ENCODE peak calls at places on chromosome 15, in six cellular contexts. One of them, this sample, is unnamed. For H3K4me1, the result is how much of the 10 kb centered on the place peaks cover.

GRCh38 chr15:45448516-45448915 is 70.2 kb upstream of the GATM start:
- DNase-seq in aorta: no peak
- DNase-seq in kidney: no peak
- DNase-seq in effector memory CD4-positive, alpha-beta T cell: no peak
- DNase-seq in HCT116: no peak
- DNase-seq in tibial nerve: no peak
- DNase-seq in this sample: no peak

GRCh38 chr15:58227706-58228543 is 89.7 kb downstream of the AQP9 start:
- DNase-seq in aorta: peak
- DNase-seq in kidney: no peak
- DNase-seq in effector memory CD4-positive, alpha-beta T cell: peak
- DNase-seq in HCT116: peak
- DNase-seq in tibial nerve: peak
- DNase-seq in this sample: peak

GRCh38 chr15:31297221-31297879 is 29.3 kb upstream of the KLF13 start:
- DNase-seq in aorta: no peak
- DNase-seq in kidney: no peak
- DNase-seq in effector memory CD4-positive, alpha-beta T cell: no peak
- DNase-seq in HCT116: no peak
- DNase-seq in tibial nerve: peak
- DNase-seq in this sample: no peak

GRCh38 chr15:90845201-90845949 is 23.0 kb upstream of the FURIN start:
- DNase-seq in aorta: no peak
- DNase-seq in kidney: no peak
- DNase-seq in effector memory CD4-positive, alpha-beta T cell: no peak
- DNase-seq in HCT116: no peak
- DNase-seq in tibial nerve: no peak
- DNase-seq in this sample: no peak

GRCh38 chr15:58469432-58470353 is 37.9 kb downstream of the LIPC start:
- DNase-seq in aorta: no peak
- DNase-seq in kidney: no peak
- DNase-seq in effector memory CD4-positive, alpha-beta T cell: no peak
- DNase-seq in HCT116: peak
- DNase-seq in tibial nerve: no peak
- DNase-seq in this sample: no peak

GRCh38 chr15:92393994-92394326 is 279 bp downstream of the ST8SIA2 start:
- DNase-seq in aorta: no peak
- DNase-seq in kidney: no peak
- DNase-seq in effector memory CD4-positive, alpha-beta T cell: no peak
- DNase-seq in HCT116: no peak
- DNase-seq in tibial nerve: no peak
- DNase-seq in this sample: no peak

GRCh38 chr15:84659904-84660781 is 2.1 kb upstream of the NMB start:
- DNase-seq in aorta: no peak
- DNase-seq in kidney: no peak
- DNase-seq in effector memory CD4-positive, alpha-beta T cell: no peak
- DNase-seq in HCT116: no peak
- DNase-seq in tibial nerve: no peak
- DNase-seq in this sample: no peak

GRCh38 chr15:60932051-60932915 is 296.8 kb downstream of the RORA start:
- DNase-seq in aorta: peak
- DNase-seq in kidney: peak
- DNase-seq in effector memory CD4-positive, alpha-beta T cell: peak
- DNase-seq in HCT116: peak
- DNase-seq in tibial nerve: no peak
- DNase-seq in this sample: peak

GRCh38 chr15:83571820-83572707 is 81.9 kb upstream of the ADAMTSL3 start:
- DNase-seq in aorta: no peak
- DNase-seq in kidney: no peak
- DNase-seq in effector memory CD4-positive, alpha-beta T cell: no peak
- DNase-seq in HCT116: peak
- DNase-seq in tibial nerve: no peak
- DNase-seq in this sample: no peak

GRCh38 chr15:63891079-63891762 is 57.5 kb upstream of the HERC1 start:
- DNase-seq in aorta: peak
- DNase-seq in kidney: peak
- DNase-seq in effector memory CD4-positive, alpha-beta T cell: peak
- DNase-seq in HCT116: peak
- DNase-seq in tibial nerve: peak
- DNase-seq in this sample: peak

GRCh38 chr15:90789496-90789895 is 72.3 kb downstream of the BLM start:
- DNase-seq in aorta: no peak
- DNase-seq in kidney: no peak
- DNase-seq in effector memory CD4-positive, alpha-beta T cell: no peak
- DNase-seq in HCT116: no peak
- DNase-seq in tibial nerve: no peak
- DNase-seq in this sample: no peak

GRCh38 chr15:91694829-91695205 is 158.7 kb upstream of the SLCO3A1 start:
- DNase-seq in aorta: peak
- DNase-seq in kidney: no peak
- DNase-seq in effector memory CD4-positive, alpha-beta T cell: no peak
- DNase-seq in HCT116: no peak
- DNase-seq in tibial nerve: peak
- DNase-seq in this sample: no peak

GRCh38 chr15:80861776-80862175 is 82.6 kb downstream of the CEMIP start:
- DNase-seq in aorta: peak
- DNase-seq in kidney: no peak
- DNase-seq in effector memory CD4-positive, alpha-beta T cell: no peak
- DNase-seq in HCT116: no peak
- DNase-seq in tibial nerve: no peak
- DNase-seq in this sample: no peak

GRCh38 chr15:75666823-75667501 is 19.2 kb downstream of the SNX33 start:
- DNase-seq in aorta: peak
- DNase-seq in kidney: peak
- DNase-seq in effector memory CD4-positive, alpha-beta T cell: no peak
- DNase-seq in HCT116: peak
- DNase-seq in tibial nerve: no peak
- DNase-seq in this sample: no peak

GRCh38 chr15:45114076-45114750 is at the start of the genes DUOX2 and DUOXA2:
- DNase-seq in aorta: no peak
- DNase-seq in kidney: no peak
- DNase-seq in effector memory CD4-positive, alpha-beta T cell: no peak
- DNase-seq in HCT116: no peak
- DNase-seq in tibial nerve: no peak
- DNase-seq in this sample: no peak

GRCh38 chr15:85625856-85626255 is 168.9 kb downstream of the KLHL25 start:
- DNase-seq in aorta: no peak
- DNase-seq in kidney: no peak
- DNase-seq in effector memory CD4-positive, alpha-beta T cell: no peak
- DNase-seq in HCT116: no peak
- DNase-seq in tibial nerve: no peak
- DNase-seq in this sample: peak

GRCh38 chr15:100803158-100803440 is 76.5 kb upstream of the ALDH1A3 start:
- DNase-seq in aorta: no peak
- DNase-seq in kidney: no peak
- DNase-seq in effector memory CD4-positive, alpha-beta T cell: no peak
- DNase-seq in HCT116: no peak
- DNase-seq in tibial nerve: no peak
- DNase-seq in this sample: no peak

GRCh38 chr15:39784638-39785037 is 2.0 kb upstream of the FSIP1 start:
- DNase-seq in aorta: no peak
- DNase-seq in kidney: no peak
- DNase-seq in effector memory CD4-positive, alpha-beta T cell: no peak
- DNase-seq in HCT116: no peak
- DNase-seq in tibial nerve: no peak
- DNase-seq in this sample: no peak

GRCh38 chr15:29170496-29170895 is 99.1 kb downstream of the NSMCE3 start:
- DNase-seq in aorta: no peak
- DNase-seq in kidney: no peak
- DNase-seq in effector memory CD4-positive, alpha-beta T cell: no peak
- DNase-seq in HCT116: no peak
- DNase-seq in tibial nerve: no peak
- DNase-seq in this sample: no peak

GRCh38 chr15:68200016-68200861 is 4.9 kb downstream of the CALML4 start:
- DNase-seq in aorta: peak
- DNase-seq in kidney: peak
- DNase-seq in effector memory CD4-positive, alpha-beta T cell: no peak
- DNase-seq in HCT116: no peak
- DNase-seq in tibial nerve: no peak
- DNase-seq in this sample: no peak

GRCh38 chr15:85443593-85444328 is 63.4 kb downstream of the AKAP13 start:
- DNase-seq in aorta: no peak
- DNase-seq in kidney: no peak
- DNase-seq in effector memory CD4-positive, alpha-beta T cell: peak
- DNase-seq in HCT116: peak
- DNase-seq in tibial nerve: no peak
- DNase-seq in this sample: peak

GRCh38 chr15:78914027-78914764 is 30.6 kb downstream of the CTSH start:
- DNase-seq in aorta: peak
- DNase-seq in kidney: no peak
- DNase-seq in effector memory CD4-positive, alpha-beta T cell: no peak
- DNase-seq in HCT116: no peak
- DNase-seq in tibial nerve: peak
- DNase-seq in this sample: no peak

GRCh38 chr15:63250312-63250965 is 27.0 kb upstream of the APH1B start:
- DNase-seq in aorta: no peak
- DNase-seq in kidney: no peak
- DNase-seq in effector memory CD4-positive, alpha-beta T cell: no peak
- DNase-seq in HCT116: no peak
- DNase-seq in tibial nerve: no peak
- DNase-seq in this sample: no peak

DNA sequence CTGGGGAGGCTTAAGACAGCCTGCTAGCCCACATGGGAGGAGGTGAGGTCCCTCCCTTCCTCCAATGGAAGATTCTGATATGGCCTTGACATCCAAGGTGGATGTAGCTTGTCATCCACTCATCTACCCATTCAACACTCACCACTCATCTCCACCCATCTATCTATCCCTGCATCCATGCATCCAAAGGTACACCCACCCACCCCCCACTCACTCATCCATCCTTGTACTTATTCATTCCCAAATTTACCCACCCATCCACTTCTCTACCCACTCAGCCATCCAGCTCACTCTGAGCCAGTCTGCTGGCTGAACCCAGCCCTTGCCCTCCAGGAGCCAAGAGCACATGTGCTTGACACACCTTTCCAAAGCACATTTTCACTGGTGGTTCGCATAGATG is 189.7 kb downstream of the TLE3 start:
- DNase-seq in aorta: no peak
- DNase-seq in kidney: no peak
- DNase-seq in effector memory CD4-positive, alpha-beta T cell: no peak
- DNase-seq in HCT116: no peak
- DNase-seq in tibial nerve: no peak
- DNase-seq in this sample: no peak
- H3K4me1 ChIP-seq in aorta: under half
- H3K4me1 ChIP-seq in kidney: under half
- H3K4me1 ChIP-seq in effector memory CD4-positive, alpha-beta T cell: under half
- H3K4me1 ChIP-seq in HCT116: under half
- H3K4me1 ChIP-seq in tibial nerve: under half
- H3K4me1 ChIP-seq in this sample: under half

DNA sequence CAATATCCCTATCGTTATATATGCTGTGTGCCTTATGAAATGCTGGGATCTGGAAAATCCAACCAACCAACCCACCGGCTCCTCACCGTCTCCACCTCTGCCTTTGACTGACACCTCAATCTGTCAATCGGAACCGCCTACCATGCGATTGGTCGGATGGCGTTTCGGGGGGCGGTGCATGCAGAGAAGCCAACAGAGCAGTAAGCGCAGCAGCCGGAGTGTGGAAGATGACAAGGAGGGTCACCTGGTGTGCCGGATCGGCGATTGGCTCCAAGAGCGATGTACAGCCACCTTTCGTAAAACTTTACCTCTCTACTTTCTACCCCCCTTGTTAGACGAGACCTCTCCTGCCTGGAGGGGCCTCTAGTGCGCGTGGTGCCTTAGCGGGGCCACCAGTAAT is 6.3 kb downstream of the CLK3 start:
- DNase-seq in aorta: peak
- DNase-seq in kidney: peak
- DNase-seq in effector memory CD4-positive, alpha-beta T cell: no peak
- DNase-seq in HCT116: no peak
- DNase-seq in tibial nerve: no peak
- DNase-seq in this sample: no peak
- H3K4me1 ChIP-seq in aorta: under half
- H3K4me1 ChIP-seq in kidney: under half
- H3K4me1 ChIP-seq in effector memory CD4-positive, alpha-beta T cell: under half
- H3K4me1 ChIP-seq in HCT116: under half
- H3K4me1 ChIP-seq in tibial nerve: under half
- H3K4me1 ChIP-seq in this sample: under half

GRCh38 chr15:98850991-98851776 is 156.4 kb downstream of the PGPEP1L start:
- DNase-seq in aorta: peak
- DNase-seq in kidney: peak
- DNase-seq in effector memory CD4-positive, alpha-beta T cell: peak
- DNase-seq in HCT116: peak
- DNase-seq in tibial nerve: peak
- DNase-seq in this sample: peak

GRCh38 chr15:98855067-98855814 is 152.4 kb downstream of the PGPEP1L start:
- DNase-seq in aorta: no peak
- DNase-seq in kidney: no peak
- DNase-seq in effector memory CD4-positive, alpha-beta T cell: no peak
- DNase-seq in HCT116: no peak
- DNase-seq in tibial nerve: no peak
- DNase-seq in this sample: no peak

GRCh38 chr15:98854496-98854895 is 153.1 kb downstream of the PGPEP1L start:
- DNase-seq in aorta: peak
- DNase-seq in kidney: peak
- DNase-seq in effector memory CD4-positive, alpha-beta T cell: no peak
- DNase-seq in HCT116: no peak
- DNase-seq in tibial nerve: no peak
- DNase-seq in this sample: no peak

GRCh38 chr15:98853593-98854420 is 153.8 kb downstream of the PGPEP1L start:
- DNase-seq in aorta: no peak
- DNase-seq in kidney: peak
- DNase-seq in effector memory CD4-positive, alpha-beta T cell: no peak
- DNase-seq in HCT116: no peak
- DNase-seq in tibial nerve: no peak
- DNase-seq in this sample: no peak

GRCh38 chr15:98853161-98853560 is 154.4 kb downstream of the PGPEP1L start:
- DNase-seq in aorta: peak
- DNase-seq in kidney: peak
- DNase-seq in effector memory CD4-positive, alpha-beta T cell: peak
- DNase-seq in HCT116: peak
- DNase-seq in tibial nerve: peak
- DNase-seq in this sample: peak
- H3K4me1 ChIP-seq in aorta: under half
- H3K4me1 ChIP-seq in kidney: under half
- H3K4me1 ChIP-seq in effector memory CD4-positive, alpha-beta T cell: under half
- H3K4me1 ChIP-seq in HCT116: under half
- H3K4me1 ChIP-seq in tibial nerve: under half
- H3K4me1 ChIP-seq in this sample: under half

GRCh38 chr15:69574506-69574905 is 121.9 kb downstream of the RPLP1 start:
- DNase-seq in aorta: peak
- DNase-seq in kidney: no peak
- DNase-seq in effector memory CD4-positive, alpha-beta T cell: no peak
- DNase-seq in HCT116: no peak
- DNase-seq in tibial nerve: no peak
- DNase-seq in this sample: no peak

GRCh38 chr15:69576948-69577351 is 124.3 kb downstream of the RPLP1 start:
- DNase-seq in aorta: peak
- DNase-seq in kidney: peak
- DNase-seq in effector memory CD4-positive, alpha-beta T cell: no peak
- DNase-seq in HCT116: no peak
- DNase-seq in tibial nerve: no peak
- DNase-seq in this sample: no peak

GRCh38 chr15:69577397-69577796 is 124.8 kb downstream of the RPLP1 start:
- DNase-seq in aorta: peak
- DNase-seq in kidney: peak
- DNase-seq in effector memory CD4-positive, alpha-beta T cell: no peak
- DNase-seq in HCT116: no peak
- DNase-seq in tibial nerve: no peak
- DNase-seq in this sample: no peak

GRCh38 chr15:69575387-69575786 is 122.8 kb downstream of the RPLP1 start:
- DNase-seq in aorta: peak
- DNase-seq in kidney: peak
- DNase-seq in effector memory CD4-positive, alpha-beta T cell: no peak
- DNase-seq in HCT116: no peak
- DNase-seq in tibial nerve: no peak
- DNase-seq in this sample: no peak

GRCh38 chr15:69576035-69576526 is 123.5 kb downstream of the RPLP1 start:
- DNase-seq in aorta: peak
- DNase-seq in kidney: peak
- DNase-seq in effector memory CD4-positive, alpha-beta T cell: peak
- DNase-seq in HCT116: peak
- DNase-seq in tibial nerve: no peak
- DNase-seq in this sample: peak
- H3K4me1 ChIP-seq in aorta: under half
- H3K4me1 ChIP-seq in kidney: under half
- H3K4me1 ChIP-seq in effector memory CD4-positive, alpha-beta T cell: under half
- H3K4me1 ChIP-seq in HCT116: under half
- H3K4me1 ChIP-seq in tibial nerve: under half
- H3K4me1 ChIP-seq in this sample: under half